ENCODE peak calls at places on chromosome 20, in five cellular contexts. X is fibroblast of the conjunctiva, S is tibial artery, F is mesothelial cell of epicardium, E is mesendoderm. G is an unnamed sample.

GRCh38 chr20:45515147-45515913 is at the start of gene SPINT3:
- DNase-seq in S (no peak), X (no peak), E (no peak), F (no peak), G (no peak)

GRCh38 chr20:50347568-50347981 is 156.9 kb downstream of the CEBPB start:
- DNase-seq in X (no peak), F (no peak), S (no peak), E (no peak), G (no peak)

GRCh38 chr20:48776306-48776705 is 51.5 kb downstream of the PREX1 start:
- DNase-seq in F (no peak), X (peak; percentile 50), E (no peak), S (no peak), G (no peak)

GRCh38 chr20:20554951-20555350 is 157.5 kb downstream of the RALGAPA2 start:
- DNase-seq in F (no peak), S (no peak), E (no peak), X (no peak), G (no peak)

GRCh38 chr20:62702886-62703852 is 5.5 kb upstream of the NTSR1 start:
- DNase-seq in S (no peak), X (peak; percentile 77), E (no peak), F (no peak), G (no peak)

GRCh38 chr20:54254596-54254995 is 46.7 kb downstream of the PFDN4 start:
- DNase-seq in S (no peak), F (no peak), E (no peak), X (no peak), G (no peak)

GRCh38 chr20:17442588-17442987 is 88.6 kb downstream of the BFSP1 start:
- DNase-seq in S (no peak), X (no peak), E (peak; percentile 74), F (no peak), G (no peak)

GRCh38 chr20:46406986-46407670 is 713 bp upstream of the ELMO2 start:
- DNase-seq in X (no peak), E (no peak), F (peak; percentile 45), S (peak; percentile 51), G (peak; percentile 76)

GRCh38 chr20:10419550-10420133 is 14.4 kb downstream of the MKKS start:
- DNase-seq in S (no peak), X (no peak), F (no peak), E (peak; percentile 79), G (no peak)

GRCh38 chr20:38665886-38666285 is 58.4 kb upstream of the SLC32A1 start:
- DNase-seq in F (no peak), E (peak; percentile 46), S (no peak), X (no peak), G (no peak)

GRCh38 chr20:58886546-58886945 is 34.0 kb downstream of the GNAS start:
- DNase-seq in X (no peak), F (no peak), E (no peak), S (no peak), G (no peak)

GRCh38 chr20:1434571-1435336 is 31.9 kb downstream of the NSFL1C start:
- DNase-seq in F (no peak), S (peak; percentile 46), E (peak; percentile 67), X (peak; percentile 49), G (no peak)

GRCh38 chr20:2618815-2619214 is 33.6 kb upstream of the NOP56 start:
- DNase-seq in X (no peak), E (no peak), F (no peak), S (no peak), G (no peak)

GRCh38 chr20:24934716-24935115 is 14.4 kb upstream of the CST7 start:
- DNase-seq in S (no peak), X (no peak), F (no peak), E (no peak), G (no peak)

GRCh38 chr20:62961310-62961783 is 8.8 kb downstream of the SLC17A9 start:
- DNase-seq in E (no peak), X (no peak), F (no peak), S (no peak), G (no peak)

GRCh38 chr20:62236674-62236996 is 1.7 kb upstream of the OSBPL2 start:
- DNase-seq in X (no peak), E (peak; percentile 82), F (no peak), S (no peak), G (no peak)

GRCh38 chr20:653110-653589 is at the start of gene SRXN1:
- DNase-seq in F (peak; percentile 75), E (peak; percentile 96), S (peak; percentile 88), X (peak; percentile 85), G (peak; percentile 93)

GRCh38 chr20:1664911-1665310 is 7.3 kb upstream of the SIRPG start:
- DNase-seq in X (no peak), S (no peak), F (no peak), E (no peak), G (no peak)

GRCh38 chr20:52056203-52057062 is 135.1 kb downstream of the ZFP64 start:
- DNase-seq in E (no peak), S (no peak), F (no peak), X (peak; percentile 17), G (no peak)

GRCh38 chr20:62427172-62428007 is at the start of gene RBBP8NL:
- DNase-seq in E (peak; percentile 94), X (no peak), S (no peak), F (peak; percentile 78), G (no peak)

GRCh38 chr20:32418376-32418775 is 60.2 kb downstream of the ASXL1 start:
- DNase-seq in E (no peak), F (no peak), S (no peak), X (no peak), G (no peak)

GRCh38 chr20:47397652-47398301 is 41.3 kb upstream of the ZMYND8 start:
- DNase-seq in S (no peak), X (no peak), E (no peak), F (no peak), G (no peak)

GRCh38 chr20:53064935-53065334 is 92.8 kb downstream of the TSHZ2 start:
- DNase-seq in X (no peak), E (no peak), S (no peak), F (no peak), G (no peak)

GRCh38 chr20:44186674-44187053 is 324 bp downstream of the JPH2 start:
- DNase-seq in X (no peak), F (no peak), S (no peak), E (no peak), G (no peak)

GRCh38 chr20:50980071-50980681 is 21.6 kb downstream of the MOCS3 start:
- DNase-seq in E (peak; percentile 41), S (no peak), X (peak; percentile 95), F (no peak), G (no peak)

GRCh38 chr20:62415354-62416111 is 8.4 kb upstream of the CABLES2 start:
- DNase-seq in F (no peak), S (no peak), E (no peak), X (no peak), G (no peak)

GRCh38 chr20:4154958-4155411 is 139.6 kb upstream of the RNF24 start:
- DNase-seq in F (no peak), S (no peak), E (no peak), X (no peak), G (no peak)

GRCh38 chr20:8744228-8744844 is 324.6 kb upstream of the PLCB4 start:
- DNase-seq in E (no peak), X (peak; percentile 57), S (no peak), F (no peak), G (no peak)

GRCh38 chr20:38843346-38843745 is 37.8 kb downstream of the PPP1R16B start:
- DNase-seq in F (no peak), S (no peak), E (no peak), X (no peak), G (no peak)